ENCODE peak calls at places on chromosomes 5 and 9, in four cellular contexts. Q is spleen, Z is endothelial cell of umbilical vein, W is sigmoid colon. N is an unnamed sample.

GRCh38 chr9:81393985-81394811 is 295.1 kb downstream of the TLE1 start:
- DNase-seq in Q (no peak), Z (no peak), W (peak; percentile 78), N (no peak)

GRCh38 chr5:135569755-135570452 is 8.9 kb downstream of the CXCL14 start:
- DNase-seq in W (no peak), Z (peak; percentile 29), Q (peak; percentile 66), N (no peak)

GRCh38 chr5:102539598-102539997 is 40.8 kb upstream of the SLCO6A1 start:
- DNase-seq in Z (peak; percentile 6), Q (no peak), W (no peak), N (no peak)

GRCh38 chr9:98410185-98410697 is 154.8 kb upstream of the TBC1D2 start:
- DNase-seq in Q (no peak), Z (peak; percentile 55), W (no peak), N (no peak)

GRCh38 chr9:108104991-108105390 is 615.4 kb upstream of the KLF4 start:
- DNase-seq in W (no peak), Z (no peak), Q (no peak), N (no peak)

GRCh38 chr5:14685757-14686156 is 21.2 kb downstream of the OTULIN start:
- DNase-seq in Q (peak; percentile 70), Z (peak; percentile 59), W (no peak), N (no peak)

GRCh38 chr9:134099123-134099761 is 31.4 kb upstream of the BRD3 start:
- DNase-seq in Z (peak; percentile 39), Q (no peak), W (no peak), N (no peak)

GRCh38 chr5:117235814-117236213 is 661.2 kb upstream of the SEMA6A start:
- DNase-seq in Z (no peak), W (no peak), Q (no peak), N (no peak)

GRCh38 chr9:6827370-6827949 is 69.7 kb downstream of the KDM4C start:
- DNase-seq in Q (no peak), W (no peak), Z (peak; percentile 69), N (no peak)

DNA sequence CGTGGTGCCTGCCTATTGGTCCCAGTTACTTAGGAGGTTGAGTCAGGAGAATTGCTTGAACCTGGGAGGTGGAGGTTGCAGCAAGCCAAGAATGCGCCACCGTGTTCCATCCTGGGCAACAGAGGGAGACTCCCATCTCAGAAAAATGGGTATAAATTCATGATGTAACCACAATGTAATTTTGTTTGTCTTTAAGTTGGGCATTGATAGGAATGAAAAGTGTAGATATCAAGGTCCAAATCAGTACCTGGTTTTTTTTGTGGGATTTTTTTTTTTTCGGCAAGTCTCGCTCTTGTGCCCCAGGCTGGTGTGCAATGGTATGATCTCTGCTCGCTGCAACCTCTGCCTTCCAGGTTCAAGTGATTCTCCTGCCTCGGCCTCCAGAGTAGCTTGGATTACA is 7.4 kb downstream of the NPM1 start:
- DNase-seq in W (no peak), Q (no peak), Z (no peak), N (no peak)
- TF ChIP-seq POLR2AphosphoS5 in W (no peak), Q (no peak), Z (no peak), N (no peak)

GRCh38 chr5:3996871-3997410 is 401.3 kb downstream of the IRX1 start:
- DNase-seq in W (no peak), Z (no peak), Q (no peak), N (peak; percentile 75)

GRCh38 chr5:3994635-3995034 is 399.0 kb downstream of the IRX1 start:
- DNase-seq in W (no peak), Q (no peak), Z (peak; percentile 72), N (no peak)

GRCh38 chr5:3995954-3996619 is 400.5 kb downstream of the IRX1 start:
- DNase-seq in Z (peak; percentile 55), Q (no peak), W (no peak), N (no peak)

GRCh38 chr5:3997670-3998069 is 402.0 kb downstream of the IRX1 start:
- DNase-seq in Z (no peak), Q (no peak), W (no peak), N (peak; percentile 66)

GRCh38 chr5:3993856-3994473 is 398.3 kb downstream of the IRX1 start:
- DNase-seq in Q (no peak), Z (no peak), W (no peak), N (no peak)
- H3K9me3 ChIP-seq in Q (peaks cover 13% of the 10 kb centered on the region), Z (no peaks in the 10 kb centered on the region), W (peaks cover 1% of the 10 kb centered on the region), N (peaks cover 15% of the 10 kb centered on the region)

GRCh38 chr5:65035212-65036206 is 266.8 kb downstream of the CWC27 start:
- DNase-seq in Z (peak; percentile 95), Q (peak; percentile 93), W (peak; percentile 96), N (peak; percentile 96)
- TF ChIP-seq POLR2A in Z (peak; percentile 89), Q (no peak), W (peak; percentile 29), N (peak; percentile 3)

GRCh38 chr9:35729101-35729500 is 2.9 kb downstream of the TLN1 start:
- DNase-seq in W (no peak), Q (no peak), Z (no peak), N (no peak)

GRCh38 chr9:35728041-35728971 is 3.7 kb downstream of the TLN1 start:
- DNase-seq in Z (peak; percentile 71), Q (peak; percentile 91), W (peak; percentile 97), N (peak; percentile 96)

GRCh38 chr9:35730486-35730854 is 1.5 kb downstream of the TLN1 start:
- DNase-seq in Z (no peak), Q (no peak), W (no peak), N (no peak)

GRCh38 chr9:35731415-35732184 is 395 bp downstream of the TLN1 start:
- DNase-seq in Z (no peak), W (no peak), Q (no peak), N (no peak)

GRCh38 chr9:35729700-35730485 is 2.1 kb downstream of the TLN1 start:
- DNase-seq in Z (peak; percentile 52), Q (peak; percentile 92), W (peak; percentile 82), N (no peak)
- TF ChIP-seq POLR2AphosphoS5 in Z (no peak), Q (peak; percentile 42), W (peak; percentile 68), N (peak; percentile 59)

DNA sequence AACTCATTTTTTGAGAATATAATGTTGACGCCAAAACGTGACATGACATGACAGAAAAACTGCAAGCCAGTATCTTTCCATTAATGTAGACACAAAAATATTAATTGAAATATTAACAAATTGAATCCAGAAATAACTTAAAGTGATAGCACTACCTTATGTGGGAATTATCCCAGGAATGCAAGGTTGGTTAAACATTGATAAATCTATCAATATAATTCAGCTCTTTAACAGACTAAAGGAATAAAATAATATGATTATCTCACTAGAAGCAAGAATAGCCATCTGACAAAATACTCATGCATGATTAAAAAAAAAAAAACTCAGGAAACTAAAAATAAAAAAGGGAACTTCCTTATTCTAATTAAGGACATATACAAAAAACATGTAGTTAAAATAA is 6.8 kb downstream of the ZNF510 start:
- DNase-seq in Q (no peak), Z (no peak), W (no peak), N (no peak)
- H3K9me3 ChIP-seq in Q (peaks cover 78% of the 10 kb centered on the region), Z (no peaks in the 10 kb centered on the region), W (peaks cover 12% of the 10 kb centered on the region), N (peaks cover 23% of the 10 kb centered on the region)

GRCh38 chr5:10655041-10655685 is 91.3 kb downstream of the ANKRD33B start:
- DNase-seq in Z (no peak), Q (no peak), W (peak; percentile 46), N (no peak)

GRCh38 chr5:10655686-10656075 is 91.8 kb downstream of the ANKRD33B start:
- DNase-seq in Z (no peak), W (peak; percentile 28), Q (no peak), N (no peak)

GRCh38 chr5:10653033-10653432 is 89.2 kb downstream of the ANKRD33B start:
- DNase-seq in W (no peak), Z (no peak), Q (peak; percentile 49), N (no peak)

GRCh38 chr5:10653751-10654400 is 90.0 kb downstream of the ANKRD33B start:
- DNase-seq in Q (peak; percentile 45), Z (no peak), W (no peak), N (no peak)

GRCh38 chr5:10654566-10654965 is 90.7 kb downstream of the ANKRD33B start:
- DNase-seq in Q (peak; percentile 34), Z (no peak), W (peak; percentile 39), N (no peak)
- TF ChIP-seq POLR2A in Q (no peak), Z (no peak), W (no peak), N (no peak)

DNA sequence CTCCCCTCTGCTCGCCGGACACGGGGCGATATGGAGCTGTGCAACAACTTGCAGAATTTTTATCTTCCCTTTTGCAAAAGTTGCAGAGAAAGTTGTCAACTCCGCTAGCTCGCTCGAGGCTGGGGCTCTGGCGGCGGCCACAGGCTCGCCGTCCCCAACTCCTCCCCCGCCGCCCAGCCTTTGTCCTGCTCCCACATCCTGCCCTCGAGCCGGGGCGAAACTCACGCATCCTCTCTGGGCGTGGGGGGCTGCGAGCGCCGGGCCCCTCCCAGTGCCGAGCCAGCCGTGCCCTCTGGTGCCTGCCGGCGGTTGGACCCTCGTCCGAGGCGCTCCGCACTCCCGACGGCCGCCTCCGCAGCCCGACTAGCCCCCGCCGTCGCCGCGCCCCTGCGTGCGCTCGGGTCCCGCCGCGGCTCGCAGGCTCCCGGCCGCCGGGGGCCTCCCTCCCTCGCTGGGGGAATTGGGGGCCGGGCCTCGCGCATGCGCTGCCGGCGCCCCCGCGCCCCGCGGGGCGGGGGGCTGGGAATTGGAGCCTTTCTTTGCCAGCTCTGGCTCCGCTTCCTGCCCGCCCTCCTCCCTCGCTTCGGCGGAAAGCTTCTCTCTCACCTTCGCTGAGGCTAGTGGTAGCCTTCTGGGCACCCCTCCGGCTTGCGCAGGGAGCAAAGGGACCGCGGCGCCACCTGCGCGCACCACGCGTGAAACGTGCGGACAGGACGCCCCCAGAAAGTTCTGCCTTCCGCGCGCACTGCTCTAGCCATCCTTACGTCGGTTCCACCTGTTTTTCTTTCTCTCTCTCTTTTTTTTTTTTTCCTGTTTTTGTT is at the start of gene CCNJL:
- DNase-seq in Z (peak; percentile 78), Q (peak; percentile 90), W (no peak), N (no peak)
- TF ChIP-seq POLR2AphosphoS5 in Z (peak; percentile 76), Q (peak; percentile 77), W (no peak), N (no peak)

GRCh38 chr9:79302002-79302401 is 269.8 kb upstream of the TLE4 start:
- DNase-seq in W (no peak), Q (no peak), Z (no peak), N (no peak)
- H3K9me3 ChIP-seq in W (no peaks in the 10 kb centered on the region), Q (no peaks in the 10 kb centered on the region), Z (no peaks in the 10 kb centered on the region), N (no peaks in the 10 kb centered on the region)

DNA sequence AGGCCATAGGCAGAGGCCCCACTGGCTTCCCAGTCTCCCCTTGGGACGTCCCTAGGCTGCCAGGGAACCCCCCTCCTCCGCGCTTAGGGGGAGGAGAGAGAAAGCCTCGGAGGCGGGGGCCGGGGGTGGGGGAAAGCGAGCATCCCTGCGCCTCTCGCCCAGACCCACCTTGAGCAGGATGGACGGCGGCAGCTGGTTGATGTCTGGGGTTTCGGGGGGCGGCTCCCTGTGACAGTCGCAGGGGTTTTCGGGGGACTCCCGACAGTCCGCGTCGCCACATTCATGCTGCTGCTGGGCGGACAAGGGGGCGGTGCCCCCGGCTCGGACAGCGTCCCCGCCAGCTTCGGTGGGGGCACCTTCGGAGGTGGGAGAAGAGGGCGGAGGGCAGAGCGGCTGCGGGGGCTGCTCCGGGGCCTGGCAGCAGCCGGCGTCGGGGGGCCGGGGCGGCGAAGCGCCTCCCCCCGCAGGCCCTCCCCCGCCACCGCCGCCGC is 1.3 kb downstream of the FBXL17 start:
- DNase-seq in Z (peak; percentile 37), Q (peak; percentile 93), W (peak; percentile 74), N (no peak)
- TF ChIP-seq POLR2A in Z (no peak), Q (no peak), W (no peak), N (no peak)